ENCODE peak calls at places on chromosomes 7 and 10, in six cellular contexts. U, M, A, O, V and L are unnamed samples. For H3K4me1, the result is how much of the 10 kb centered on the place peaks cover.

GRCh38 chr10:27392606-27393005 is 111.5 kb upstream of the RAB18 start:
- DNase-seq in U (no peak), M (no peak), A (no peak), O (no peak), V (no peak), L (no peak)

GRCh38 chr7:127988743-127989142 is 42.5 kb downstream of the LRRC4 start:
- DNase-seq in U (no peak), M (no peak), A (no peak), O (no peak), V (no peak), L (no peak)

GRCh38 chr10:28470873-28471704 is 61.8 kb upstream of the WAC start:
- DNase-seq in U (no peak), M (no peak), A (peak), O (no peak), V (no peak), L (no peak)

GRCh38 chr10:71079761-71080380 is 132.5 kb upstream of the UNC5B start:
- DNase-seq in U (peak), M (peak), A (no peak), O (no peak), V (no peak), L (no peak)

GRCh38 chr10:37856881-37857286 is 526 bp downstream of the ZNF248 start:
- DNase-seq in U (peak), M (peak), A (peak), O (peak), V (peak), L (peak)

GRCh38 chr7:137074386-137075030 is 206.1 kb downstream of the CHRM2 start:
- DNase-seq in U (no peak), M (no peak), A (no peak), O (no peak), V (no peak), L (no peak)

GRCh38 chr7:15921576-15921975 is 235.1 kb upstream of the MEOX2 start:
- DNase-seq in U (no peak), M (no peak), A (no peak), O (no peak), V (no peak), L (no peak)

GRCh38 chr10:1394155-1394912 is 338.1 kb downstream of the WDR37 start:
- DNase-seq in U (peak), M (no peak), A (peak), O (no peak), V (no peak), L (no peak)

GRCh38 chr7:142964502-142965246 is 2.5 kb upstream of the KEL start:
- DNase-seq in U (no peak), M (no peak), A (no peak), O (no peak), V (no peak), L (no peak)
- H3K27ac ChIP-seq in U (no peak), M (no peak), A (no peak), O (no peak), V (no peak), L (no peak)

GRCh38 chr7:73342645-73343044 is 14.7 kb downstream of the FKBP6 start:
- DNase-seq in U (peak), M (no peak), A (peak), O (peak), V (no peak), L (no peak)
- TF ChIP-seq CTCF in U (no peak), M (peak), A (peak), O (peak), V (peak), L (peak)

DNA sequence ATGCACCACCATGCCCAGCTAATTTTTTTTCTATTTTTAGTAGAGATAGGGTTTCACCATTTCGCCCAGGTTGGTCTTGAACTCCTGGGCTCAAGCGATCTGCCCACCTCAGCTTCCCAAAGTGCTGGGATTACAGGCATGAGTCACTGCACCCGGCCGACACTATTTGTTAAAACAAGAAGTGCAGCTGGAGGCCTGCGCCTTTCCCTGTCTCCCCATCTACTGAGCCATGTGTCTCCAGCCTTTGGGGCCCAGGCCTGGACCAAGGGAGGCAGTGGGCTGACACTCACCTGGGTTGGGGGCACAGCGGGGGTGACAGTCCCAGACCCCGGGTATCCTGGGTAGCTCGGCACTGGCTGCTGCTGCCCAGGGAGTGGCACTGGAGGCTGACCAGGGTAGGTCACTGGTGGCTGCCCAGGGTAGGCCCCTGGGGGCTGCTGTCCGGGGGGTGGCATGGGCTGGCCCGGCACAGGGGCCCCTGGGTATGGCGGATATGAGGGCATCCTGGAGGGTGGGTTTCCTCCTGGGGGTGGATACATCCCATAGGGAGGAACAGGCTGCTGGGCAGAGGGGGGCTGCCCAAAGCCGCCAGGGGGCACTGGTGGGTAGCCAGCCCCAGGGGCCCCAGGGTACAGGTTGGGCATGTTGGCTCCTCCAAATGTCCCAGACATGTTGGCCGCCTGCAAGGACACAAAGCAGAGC is 36.3 kb downstream of the PLAC9 start:
- DNase-seq in U (no peak), M (no peak), A (no peak), O (no peak), V (no peak), L (peak)
- H3K4me1 ChIP-seq in U (half or more), M (half or more), A (under half), O (under half), V (under half), L (under half)

DNA sequence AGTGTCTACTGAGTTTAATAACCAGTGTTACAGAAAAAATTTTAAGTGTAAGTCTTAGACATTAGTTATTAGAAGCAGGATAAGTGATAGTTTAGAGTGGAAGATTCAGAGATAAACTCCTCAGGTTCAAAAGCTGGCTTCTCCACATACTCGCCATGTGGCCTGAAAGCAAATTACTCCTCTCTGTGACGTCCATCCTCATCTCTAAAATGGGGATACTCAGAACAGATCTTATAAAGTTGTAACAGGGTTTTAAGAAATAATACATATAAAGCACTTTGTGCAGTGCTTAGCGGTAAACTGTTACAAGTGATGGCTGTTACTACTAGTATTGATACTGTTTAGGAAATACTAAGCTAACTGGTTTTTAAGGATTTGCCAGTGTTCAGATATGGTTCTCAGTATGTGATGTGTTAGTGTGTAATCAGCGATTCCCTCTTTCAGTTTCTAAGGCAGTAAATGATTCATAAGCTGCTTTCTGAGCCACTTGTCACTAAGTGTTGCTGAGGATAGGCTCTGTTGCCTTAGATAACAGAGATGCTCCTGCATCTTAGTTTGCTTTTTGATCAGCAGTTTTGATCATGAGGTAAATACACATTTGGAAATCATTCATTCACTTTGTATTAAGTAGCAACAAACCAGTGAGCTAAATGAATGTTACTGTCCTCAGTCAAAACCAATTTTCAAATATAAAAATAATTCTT is 58.7 kb downstream of the CYP51A1 start:
- DNase-seq in U (no peak), M (no peak), A (no peak), O (no peak), V (no peak), L (no peak)
- H3K27ac ChIP-seq in U (no peak), M (no peak), A (peak), O (no peak), V (no peak), L (peak)

GRCh38 chr7:20383351-20383750 is 52.7 kb downstream of the ITGB8 start:
- DNase-seq in U (no peak), M (no peak), A (no peak), O (no peak), V (no peak), L (no peak)
- TF ChIP-seq CTCF in U (no peak), M (no peak), A (no peak), O (no peak), V (no peak), L (no peak)

GRCh38 chr7:47709451-47709850 is 127.5 kb upstream of the TNS3 start:
- DNase-seq in U (no peak), M (no peak), A (no peak), O (no peak), V (no peak), L (no peak)
- H3K4me1 ChIP-seq in U (under half), M (under half), A (under half), O (under half), V (under half), L (under half)